ENCODE peak calls at places on chromosomes 11 and 22, in seven cellular contexts. D is fibroblast of lung, M is neural progenitor cell, G is AG04450, T is tibial nerve, C is heart right ventricle, K is A549. V is an unnamed sample.

GRCh38 chr22:40313007-40313406 is 33.3 kb upstream of the ADSL start:
- DNase-seq in D (no peak), M (no peak), G (no peak), T (no peak), C (no peak), K (no peak), V (no peak)

GRCh38 chr11:12224537-12224893 is 114.1 kb downstream of the MICAL2 start:
- DNase-seq in D (peak), M (no peak), G (peak), T (peak), C (peak), K (no peak), V (peak)

GRCh38 chr11:94134651-94135512 is 6.2 kb downstream of the PANX1 start:
- DNase-seq in D (peak), M (no peak), G (peak), T (peak), C (peak), K (no peak), V (peak)

GRCh38 chr22:27100789-27101188 is 443.4 kb downstream of the MIAT start:
- DNase-seq in D (no peak), M (peak), G (no peak), T (no peak), C (no peak), K (no peak), V (peak)

GRCh38 chr22:49972163-49973017 is 11.8 kb downstream of the PIM3 start:
- DNase-seq in D (no peak), M (no peak), G (no peak), T (peak), C (peak), K (no peak), V (peak)

GRCh38 chr11:9700105-9700801 is 36.4 kb downstream of the SWAP70 start:
- DNase-seq in D (no peak), M (no peak), G (no peak), T (no peak), C (no peak), K (no peak), V (no peak)

GRCh38 chr11:65041206-65042035 is at the start of gene SAC3D1:
- DNase-seq in D (no peak), M (peak), G (no peak), T (no peak), C (no peak), K (peak), V (peak)

GRCh38 chr22:20260071-20260722 is 7.9 kb downstream of the RTN4R start:
- DNase-seq in D (no peak), M (no peak), G (no peak), T (no peak), C (no peak), K (no peak), V (no peak)

GRCh38 chr11:64278576-64279190 is 5.8 kb downstream of the BAD start:
- DNase-seq in D (no peak), M (no peak), G (no peak), T (no peak), C (no peak), K (no peak), V (no peak)

GRCh38 chr11:112805658-112806057 is 155.6 kb upstream of the NCAM1 start:
- DNase-seq in D (no peak), M (no peak), G (no peak), T (no peak), C (peak), K (no peak), V (no peak)

GRCh38 chr11:1877211-1878133 is 14.2 kb downstream of the PRR33 start:
- DNase-seq in D (peak), M (no peak), G (no peak), T (peak), C (peak), K (no peak), V (peak)

GRCh38 chr22:33823552-33823951 is 96.7 kb downstream of the LARGE1 start:
- DNase-seq in D (peak), M (no peak), G (no peak), T (no peak), C (no peak), K (no peak), V (peak)

GRCh38 chr22:38921801-38922200 is 35.6 kb upstream of the APOBEC3A start:
- DNase-seq in D (no peak), M (no peak), G (no peak), T (no peak), C (no peak), K (no peak), V (no peak)

GRCh38 chr22:38923463-38924196 is 33.8 kb upstream of the APOBEC3A start:
- DNase-seq in D (peak), M (peak), G (peak), T (peak), C (peak), K (peak), V (peak)

GRCh38 chr22:38927033-38927789 is 30.2 kb upstream of the APOBEC3A start:
- DNase-seq in D (peak), M (peak), G (no peak), T (peak), C (peak), K (peak), V (no peak)

GRCh38 chr22:38925571-38926041 is 31.8 kb upstream of the APOBEC3A start:
- DNase-seq in D (peak), M (no peak), G (no peak), T (no peak), C (no peak), K (no peak), V (no peak)

GRCh38 chr22:38924197-38924952 is 33.0 kb upstream of the APOBEC3A start:
- DNase-seq in D (peak), M (no peak), G (peak), T (peak), C (peak), K (peak), V (peak)
- H3K27ac ChIP-seq in D (peak), M (no peak), G (peak), T (peak), C (peak), K (peak), V (peak)

DNA sequence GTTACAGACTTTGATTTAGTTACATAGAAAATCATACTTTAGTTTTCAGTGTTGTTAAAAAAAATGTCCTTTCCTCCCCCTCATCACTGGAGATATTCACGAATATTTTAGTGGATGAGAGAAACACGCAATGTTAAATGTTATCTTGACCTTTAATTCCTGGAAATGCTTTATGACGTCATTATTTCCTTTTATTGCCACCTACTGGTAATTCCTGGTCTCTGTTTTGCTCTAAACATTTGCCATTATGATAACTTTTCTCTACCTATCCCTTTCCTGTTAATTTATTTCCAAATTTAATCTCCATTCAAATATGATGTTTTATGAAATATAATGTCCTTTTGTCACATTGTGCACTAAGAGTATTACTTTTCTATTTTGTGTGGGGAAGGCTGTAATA is 770.6 kb downstream of the FAM181B start:
- DNase-seq in D (peak), M (no peak), G (no peak), T (no peak), C (no peak), K (no peak), V (no peak)
- TF ChIP-seq CTCF in D (no peak), M (peak), G (no peak), T (no peak), C (no peak), K (no peak), V (peak)

GRCh38 chr11:16880184-16880583 is 134.0 kb downstream of the PLEKHA7 start:
- DNase-seq in D (no peak), M (no peak), G (no peak), T (no peak), C (no peak), K (no peak), V (no peak)

GRCh38 chr11:16874275-16874975 is 136.0 kb downstream of the C11orf58 start:
- DNase-seq in D (no peak), M (peak), G (no peak), T (no peak), C (no peak), K (no peak), V (no peak)

GRCh38 chr11:16879690-16880089 is 134.5 kb downstream of the PLEKHA7 start:
- DNase-seq in D (no peak), M (no peak), G (no peak), T (no peak), C (no peak), K (no peak), V (no peak)

GRCh38 chr11:16876053-16876752 is 137.8 kb downstream of the C11orf58 start:
- DNase-seq in D (no peak), M (no peak), G (no peak), T (no peak), C (no peak), K (no peak), V (no peak)

GRCh38 chr11:16876840-16877239 is 137.4 kb downstream of the PLEKHA7 start:
- DNase-seq in D (no peak), M (no peak), G (no peak), T (no peak), C (no peak), K (no peak), V (no peak)
- H3K4me3 ChIP-seq in D (no peak), M (no peak), G (no peak), T (no peak), C (no peak), K (no peak), V (no peak)

DNA sequence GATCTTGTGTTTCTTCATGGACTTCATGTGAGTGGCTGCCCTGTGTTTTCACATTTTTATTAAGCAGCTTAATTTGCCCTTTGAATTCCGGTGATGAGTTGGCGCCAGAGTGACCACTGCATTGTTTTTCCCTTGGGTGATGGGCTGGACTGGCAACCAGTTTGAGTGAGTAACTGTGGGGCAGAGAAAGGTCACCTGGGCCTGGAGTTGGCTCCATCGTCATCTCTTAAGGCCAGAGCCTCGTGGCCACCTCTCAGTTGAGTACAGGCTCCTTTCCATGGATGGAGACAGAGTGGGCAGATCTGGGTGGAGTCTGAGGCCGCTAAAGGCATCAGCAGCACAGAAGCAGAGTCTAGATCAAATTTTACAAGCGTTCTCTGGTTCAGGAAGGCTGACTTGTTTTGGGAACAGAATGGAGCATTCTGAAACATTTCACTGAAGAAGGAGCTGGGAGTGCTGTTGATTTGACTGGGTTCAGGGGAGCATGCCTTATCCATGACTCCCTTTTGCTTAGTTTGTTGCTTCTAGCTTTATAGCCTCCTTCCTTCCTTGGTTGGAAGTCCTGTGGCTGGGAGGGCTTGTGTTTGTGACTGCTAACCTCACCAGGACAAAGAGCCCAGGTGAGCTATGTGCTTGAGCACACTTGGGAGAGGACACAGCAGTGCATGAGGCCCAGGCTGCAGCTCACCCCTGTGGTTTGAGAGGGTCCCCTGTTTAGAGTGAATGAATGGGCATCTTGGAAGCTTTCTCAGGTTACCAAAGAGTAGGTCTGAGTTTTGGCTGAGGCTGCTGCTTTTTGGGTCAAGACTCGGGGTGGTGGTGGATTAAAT is 7.8 kb downstream of the BCR start:
- DNase-seq in D (no peak), M (no peak), G (no peak), T (no peak), C (no peak), K (no peak), V (peak)
- H3K27ac ChIP-seq in D (no peak), M (no peak), G (no peak), T (peak), C (no peak), K (no peak), V (peak)

DNA sequence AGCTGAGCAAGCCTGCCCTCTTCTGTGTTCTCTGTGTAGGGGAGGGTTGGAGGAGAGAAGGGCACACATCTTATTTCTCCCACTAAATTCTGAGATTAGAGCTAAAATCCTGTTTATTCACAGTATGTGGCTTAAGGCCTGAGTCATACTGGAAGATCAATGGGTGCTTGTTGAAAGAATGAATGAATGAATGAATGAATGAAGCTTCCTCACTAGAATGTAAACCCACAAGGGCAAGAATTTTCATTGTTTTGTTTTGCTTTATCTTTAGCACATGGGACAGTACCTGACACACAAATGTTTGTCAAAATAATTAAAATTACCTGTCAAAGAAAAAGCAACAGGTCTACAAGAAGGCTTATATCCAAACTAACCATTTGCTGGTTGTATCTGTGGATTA is 50.6 kb upstream of the PAK1 start:
- DNase-seq in D (no peak), M (no peak), G (no peak), T (no peak), C (no peak), K (no peak), V (no peak)
- TF ChIP-seq CTCF in D (no peak), M (no peak), G (no peak), T (no peak), C (no peak), K (no peak), V (peak)

GRCh38 chr11:124760806-124761205 is 1.3 kb downstream of the ESAM start:
- DNase-seq in D (no peak), M (no peak), G (no peak), T (no peak), C (no peak), K (no peak), V (peak)
- H3K4me3 ChIP-seq in D (no peak), M (no peak), G (no peak), T (peak), C (peak), K (no peak), V (no peak)

GRCh38 chr11:129974672-129975071 is 28.0 kb downstream of the PRDM10 start:
- DNase-seq in D (no peak), M (no peak), G (no peak), T (no peak), C (no peak), K (no peak), V (no peak)
- H3K27ac ChIP-seq in D (no peak), M (no peak), G (no peak), T (no peak), C (no peak), K (no peak), V (no peak)